ENCODE peak calls at places on chromosome 13, in five cellular contexts. One of them, this sample, is unnamed. For H3K4me1 and H3K27me3, the result is how much of the 10 kb centered on the place peaks cover.

GRCh38 chr13:74026753-74027152 is 107.5 kb downstream of the KLF12 start:
- DNase-seq in left ventricle myocardium inferior: no peak
- DNase-seq in keratinocyte: no peak
- DNase-seq in H9: peak
- DNase-seq in ascending aorta: no peak
- DNase-seq in this sample: no peak

GRCh38 chr13:44271031-44271433 is 102.6 kb upstream of the SERP2 start:
- DNase-seq in left ventricle myocardium inferior: no peak
- DNase-seq in keratinocyte: no peak
- DNase-seq in H9: no peak
- DNase-seq in ascending aorta: no peak
- DNase-seq in this sample: no peak

GRCh38 chr13:100566543-100566942 is 22.0 kb downstream of the GGACT start:
- DNase-seq in left ventricle myocardium inferior: no peak
- DNase-seq in keratinocyte: no peak
- DNase-seq in H9: no peak
- DNase-seq in ascending aorta: no peak
- DNase-seq in this sample: no peak

GRCh38 chr13:98941536-98941935 is 36.3 kb downstream of the DOCK9 start:
- DNase-seq in left ventricle myocardium inferior: no peak
- DNase-seq in keratinocyte: no peak
- DNase-seq in H9: no peak
- DNase-seq in ascending aorta: no peak
- DNase-seq in this sample: no peak

GRCh38 chr13:106118050-106118449 is 417.4 kb downstream of the EFNB2 start:
- DNase-seq in left ventricle myocardium inferior: no peak
- DNase-seq in keratinocyte: no peak
- DNase-seq in H9: no peak
- DNase-seq in ascending aorta: no peak
- DNase-seq in this sample: no peak

GRCh38 chr13:51797664-51798488 is 6.1 kb downstream of the DHRS12 start:
- DNase-seq in left ventricle myocardium inferior: no peak
- DNase-seq in keratinocyte: no peak
- DNase-seq in H9: peak
- DNase-seq in ascending aorta: no peak
- DNase-seq in this sample: peak

GRCh38 chr13:77325371-77325941 is 1.4 kb downstream of the MYCBP2 start:
- DNase-seq in left ventricle myocardium inferior: no peak
- DNase-seq in keratinocyte: no peak
- DNase-seq in H9: no peak
- DNase-seq in ascending aorta: no peak
- DNase-seq in this sample: no peak

GRCh38 chr13:52001120-52001731 is 10.0 kb downstream of the ATP7B start:
- DNase-seq in left ventricle myocardium inferior: no peak
- DNase-seq in keratinocyte: peak
- DNase-seq in H9: no peak
- DNase-seq in ascending aorta: no peak
- DNase-seq in this sample: no peak

GRCh38 chr13:50268500-50268899 is 253.3 kb downstream of the KCNRG start:
- DNase-seq in left ventricle myocardium inferior: no peak
- DNase-seq in keratinocyte: no peak
- DNase-seq in H9: no peak
- DNase-seq in ascending aorta: no peak
- DNase-seq in this sample: no peak

GRCh38 chr13:44174769-44175425 is 198.7 kb upstream of the SERP2 start:
- DNase-seq in left ventricle myocardium inferior: no peak
- DNase-seq in keratinocyte: no peak
- DNase-seq in H9: no peak
- DNase-seq in ascending aorta: no peak
- DNase-seq in this sample: peak

GRCh38 chr13:57114945-57115344 is 25.8 kb upstream of the PRR20A start:
- DNase-seq in left ventricle myocardium inferior: no peak
- DNase-seq in keratinocyte: no peak
- DNase-seq in H9: no peak
- DNase-seq in ascending aorta: no peak
- DNase-seq in this sample: no peak

GRCh38 chr13:75871059-75871458 is 234.9 kb downstream of the LMO7 start:
- DNase-seq in left ventricle myocardium inferior: no peak
- DNase-seq in keratinocyte: no peak
- DNase-seq in H9: no peak
- DNase-seq in ascending aorta: no peak
- DNase-seq in this sample: no peak

GRCh38 chr13:42649761-42650289 is 75.9 kb downstream of the TNFSF11 start:
- DNase-seq in left ventricle myocardium inferior: no peak
- DNase-seq in keratinocyte: no peak
- DNase-seq in H9: no peak
- DNase-seq in ascending aorta: no peak
- DNase-seq in this sample: no peak

GRCh38 chr13:35354305-35354704 is 122.2 kb downstream of the MAB21L1 start:
- DNase-seq in left ventricle myocardium inferior: no peak
- DNase-seq in keratinocyte: no peak
- DNase-seq in H9: no peak
- DNase-seq in ascending aorta: no peak
- DNase-seq in this sample: no peak

GRCh38 chr13:35354882-35355281 is 121.6 kb downstream of the MAB21L1 start:
- DNase-seq in left ventricle myocardium inferior: no peak
- DNase-seq in keratinocyte: no peak
- DNase-seq in H9: no peak
- DNase-seq in ascending aorta: no peak
- DNase-seq in this sample: no peak

GRCh38 chr13:35356572-35356971 is 119.9 kb downstream of the MAB21L1 start:
- DNase-seq in left ventricle myocardium inferior: no peak
- DNase-seq in keratinocyte: no peak
- DNase-seq in H9: no peak
- DNase-seq in ascending aorta: no peak
- DNase-seq in this sample: no peak
- H3K4me1 ChIP-seq in left ventricle myocardium inferior: under half
- H3K4me1 ChIP-seq in keratinocyte: under half
- H3K4me1 ChIP-seq in H9: under half
- H3K4me1 ChIP-seq in ascending aorta: under half
- H3K4me1 ChIP-seq in this sample: under half

DNA sequence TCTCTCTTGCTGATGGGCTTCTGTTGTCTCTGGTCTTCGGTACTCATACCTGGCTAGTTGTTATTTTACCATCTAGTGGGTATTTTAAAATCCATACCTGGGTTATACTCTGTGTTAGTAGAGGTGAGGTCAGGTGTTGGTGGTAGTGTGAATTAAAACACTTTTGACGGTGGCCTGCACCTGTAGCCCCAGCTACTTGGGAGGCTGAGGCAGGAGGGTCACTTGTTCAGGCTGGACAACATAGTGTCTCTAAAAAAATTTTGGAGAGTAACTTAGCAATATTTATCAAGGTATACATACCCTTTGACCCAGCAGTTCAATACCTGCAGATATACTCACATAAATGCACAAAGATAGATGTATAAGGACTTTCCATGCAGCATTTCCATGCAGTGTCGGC is 55.4 kb downstream of the GSX1 start:
- DNase-seq in left ventricle myocardium inferior: no peak
- DNase-seq in keratinocyte: no peak
- DNase-seq in H9: no peak
- DNase-seq in ascending aorta: no peak
- DNase-seq in this sample: no peak
- H3K27me3 ChIP-seq in left ventricle myocardium inferior: half or more
- H3K27me3 ChIP-seq in keratinocyte: under half
- H3K27me3 ChIP-seq in H9: under half
- H3K27me3 ChIP-seq in ascending aorta: under half
- H3K27me3 ChIP-seq in this sample: under half

DNA sequence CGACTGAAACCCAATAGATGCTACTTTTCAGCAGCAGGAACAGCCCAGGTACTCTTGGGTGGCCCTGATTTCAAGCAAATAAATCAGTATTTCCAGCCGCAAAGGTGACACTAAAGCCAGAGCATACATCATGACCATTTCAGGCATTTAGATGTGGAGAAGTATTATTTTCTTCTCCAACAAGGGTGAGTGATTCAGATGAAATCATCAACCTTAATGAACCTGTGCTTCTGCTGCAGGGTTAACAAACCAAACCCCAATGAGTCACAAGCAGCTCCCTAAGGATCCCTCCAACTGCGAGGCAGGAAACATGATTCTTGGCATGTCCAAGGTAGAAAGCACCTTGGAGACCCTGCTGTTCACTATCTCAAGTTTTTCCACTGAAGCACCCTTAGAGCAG is 32.7 kb downstream of the MBNL2 start:
- DNase-seq in left ventricle myocardium inferior: no peak
- DNase-seq in keratinocyte: no peak
- DNase-seq in H9: no peak
- DNase-seq in ascending aorta: no peak
- DNase-seq in this sample: no peak
- H3K4me1 ChIP-seq in left ventricle myocardium inferior: half or more
- H3K4me1 ChIP-seq in keratinocyte: half or more
- H3K4me1 ChIP-seq in H9: under half
- H3K4me1 ChIP-seq in ascending aorta: half or more
- H3K4me1 ChIP-seq in this sample: half or more

DNA sequence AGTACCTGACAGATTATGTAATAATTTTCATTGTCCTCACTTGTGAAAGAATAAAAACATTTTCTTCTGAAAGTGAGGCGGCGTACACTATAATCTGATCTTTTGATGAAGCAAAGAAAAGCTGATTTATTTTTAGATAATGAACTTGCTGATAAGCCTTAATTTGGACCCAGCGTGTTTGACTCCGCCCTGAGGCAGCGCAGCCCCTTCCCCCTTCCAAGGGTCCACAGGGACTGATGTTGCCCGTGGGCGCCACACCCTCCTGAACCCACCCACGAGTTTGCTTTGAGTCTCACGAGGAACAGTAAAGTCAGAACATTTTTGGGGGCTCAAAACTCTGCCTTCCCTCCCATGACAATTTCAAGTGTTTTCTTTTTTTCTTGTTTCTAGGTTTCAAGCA is 40.0 kb downstream of the TEX29 start:
- DNase-seq in left ventricle myocardium inferior: no peak
- DNase-seq in keratinocyte: no peak
- DNase-seq in H9: no peak
- DNase-seq in ascending aorta: no peak
- DNase-seq in this sample: peak
- H3K27me3 ChIP-seq in left ventricle myocardium inferior: under half
- H3K27me3 ChIP-seq in keratinocyte: under half
- H3K27me3 ChIP-seq in H9: under half
- H3K27me3 ChIP-seq in ascending aorta: under half
- H3K27me3 ChIP-seq in this sample: under half

GRCh38 chr13:46992383-46992952 is 95.6 kb upstream of the HTR2A start:
- DNase-seq in left ventricle myocardium inferior: no peak
- DNase-seq in keratinocyte: no peak
- DNase-seq in H9: no peak
- DNase-seq in ascending aorta: no peak
- DNase-seq in this sample: no peak

GRCh38 chr13:46994492-46994891 is 97.6 kb upstream of the HTR2A start:
- DNase-seq in left ventricle myocardium inferior: no peak
- DNase-seq in keratinocyte: no peak
- DNase-seq in H9: no peak
- DNase-seq in ascending aorta: no peak
- DNase-seq in this sample: no peak

GRCh38 chr13:46996316-46996715 is 99.5 kb upstream of the HTR2A start:
- DNase-seq in left ventricle myocardium inferior: no peak
- DNase-seq in keratinocyte: no peak
- DNase-seq in H9: no peak
- DNase-seq in ascending aorta: no peak
- DNase-seq in this sample: no peak

GRCh38 chr13:47000166-47000565 is 103.3 kb upstream of the HTR2A start:
- DNase-seq in left ventricle myocardium inferior: no peak
- DNase-seq in keratinocyte: no peak
- DNase-seq in H9: no peak
- DNase-seq in ascending aorta: no peak
- DNase-seq in this sample: no peak

GRCh38 chr13:46995874-46996273 is 99.0 kb upstream of the HTR2A start:
- DNase-seq in left ventricle myocardium inferior: no peak
- DNase-seq in keratinocyte: no peak
- DNase-seq in H9: no peak
- DNase-seq in ascending aorta: no peak
- DNase-seq in this sample: no peak
- H3K4me1 ChIP-seq in left ventricle myocardium inferior: under half
- H3K4me1 ChIP-seq in keratinocyte: under half
- H3K4me1 ChIP-seq in H9: under half
- H3K4me1 ChIP-seq in ascending aorta: under half
- H3K4me1 ChIP-seq in this sample: under half

GRCh38 chr13:28492527-28493367 is 2.2 kb downstream of the FLT1 start:
- DNase-seq in left ventricle myocardium inferior: no peak
- DNase-seq in keratinocyte: no peak
- DNase-seq in H9: no peak
- DNase-seq in ascending aorta: no peak
- DNase-seq in this sample: no peak

GRCh38 chr13:28489975-28490550 is 4.9 kb downstream of the FLT1 start:
- DNase-seq in left ventricle myocardium inferior: no peak
- DNase-seq in keratinocyte: no peak
- DNase-seq in H9: no peak
- DNase-seq in ascending aorta: no peak
- DNase-seq in this sample: no peak

GRCh38 chr13:28486144-28486543 is 8.8 kb downstream of the FLT1 start:
- DNase-seq in left ventricle myocardium inferior: no peak
- DNase-seq in keratinocyte: no peak
- DNase-seq in H9: no peak
- DNase-seq in ascending aorta: no peak
- DNase-seq in this sample: no peak

GRCh38 chr13:28488376-28489005 is 6.4 kb downstream of the FLT1 start:
- DNase-seq in left ventricle myocardium inferior: no peak
- DNase-seq in keratinocyte: no peak
- DNase-seq in H9: no peak
- DNase-seq in ascending aorta: no peak
- DNase-seq in this sample: no peak

DNA sequence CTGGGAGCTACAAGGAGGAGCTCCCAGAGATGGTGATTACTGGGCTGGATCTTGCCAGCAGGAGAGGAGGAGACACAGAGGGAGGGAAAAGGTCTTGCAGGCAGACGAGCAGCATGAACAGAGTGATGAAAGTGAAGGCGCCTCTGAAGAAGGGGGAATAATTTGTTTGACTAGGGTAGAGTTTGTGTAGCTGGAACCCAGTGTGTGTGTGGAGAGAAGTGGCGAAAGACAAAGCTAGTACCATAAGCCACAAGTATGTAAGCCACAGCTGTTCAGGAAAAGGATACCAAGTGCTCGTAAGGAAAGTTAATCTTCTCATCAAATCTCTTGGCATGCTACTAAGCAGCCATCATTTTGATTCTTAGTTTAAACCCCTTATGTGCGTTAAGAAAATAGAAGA is 5.4 kb downstream of the FLT1 start:
- DNase-seq in left ventricle myocardium inferior: no peak
- DNase-seq in keratinocyte: no peak
- DNase-seq in H9: no peak
- DNase-seq in ascending aorta: no peak
- DNase-seq in this sample: no peak
- H3K27me3 ChIP-seq in left ventricle myocardium inferior: half or more
- H3K27me3 ChIP-seq in keratinocyte: under half
- H3K27me3 ChIP-seq in H9: under half
- H3K27me3 ChIP-seq in ascending aorta: under half
- H3K27me3 ChIP-seq in this sample: under half

DNA sequence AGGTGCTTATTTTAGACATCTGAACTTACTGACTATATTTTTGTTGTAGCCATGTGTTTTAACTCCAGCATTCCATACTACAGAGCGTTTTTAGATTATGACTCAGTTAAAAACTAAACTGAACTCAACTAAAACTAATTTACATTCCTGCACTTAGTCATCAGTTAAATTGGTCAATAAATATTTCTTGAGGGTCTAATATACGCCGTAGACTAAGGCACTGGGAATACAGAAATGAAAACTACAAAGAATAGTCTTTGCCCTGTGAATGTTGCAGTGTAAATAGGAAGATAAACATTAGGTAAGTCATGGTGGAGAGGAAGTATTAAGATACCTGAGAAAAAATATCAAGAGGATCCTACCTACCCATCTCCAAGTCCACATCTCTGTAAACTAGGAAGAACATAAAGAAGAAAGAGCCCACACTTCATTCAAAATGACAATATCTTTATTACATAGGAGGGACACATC is 52.7 kb downstream of the MBNL2 start:
- DNase-seq in left ventricle myocardium inferior: no peak
- DNase-seq in keratinocyte: no peak
- DNase-seq in H9: no peak
- DNase-seq in ascending aorta: no peak
- DNase-seq in this sample: no peak
- H3K4me1 ChIP-seq in left ventricle myocardium inferior: half or more
- H3K4me1 ChIP-seq in keratinocyte: half or more
- H3K4me1 ChIP-seq in H9: under half
- H3K4me1 ChIP-seq in ascending aorta: under half
- H3K4me1 ChIP-seq in this sample: under half